ENCODE peak calls at places on chromosomes 16 and 17, in ten cellular contexts. R is astrocyte of the cerebellum, N is tibial nerve, S is GM13976, X is lower leg skin, F is AG09309, Z is AG04449, J is cardiac fibroblast, Q is cardiac muscle cell, O is AG10803. I is an unnamed sample.
A peak's percentile ranks its signal among the peaks of the same experiment; 100 is the strongest.

GRCh38 chr16:73473713-73474112 is 425.8 kb upstream of the ZFHX3 start:
- DNase-seq in S (no peak), J (no peak), Z (no peak), X (no peak), N (no peak), F (no peak), O (no peak), Q (no peak), R (no peak), I (no peak)

GRCh38 chr16:84501077-84501735 is 3.3 kb downstream of the MEAK7 start:
- DNase-seq in X (peak; percentile 46), R (no peak), J (peak; percentile 70), S (no peak), F (no peak), Z (no peak), Q (no peak), N (no peak), O (peak; percentile 50), I (peak; percentile 41)

GRCh38 chr16:21611546-21612384 is 12.4 kb downstream of the METTL9 start:
- DNase-seq in F (no peak), J (no peak), N (no peak), S (no peak), X (no peak), Q (no peak), R (no peak), Z (no peak), O (peak; percentile 37), I (no peak)

GRCh38 chr16:73176577-73177013 is 128.7 kb upstream of the ZFHX3 start:
- DNase-seq in Q (peak; percentile 25), O (peak; percentile 95), Z (peak; percentile 90), R (peak; percentile 22), S (no peak), N (no peak), F (peak; percentile 87), X (no peak), J (peak; percentile 98), I (no peak)

GRCh38 chr17:59607817-59608403 is 11.8 kb upstream of the CLTC start:
- DNase-seq in O (no peak), S (no peak), F (no peak), Z (no peak), X (no peak), R (no peak), J (peak; percentile 35), N (no peak), Q (peak; percentile 19), I (no peak)

GRCh38 chr16:63921737-63922136 is 1200.1 kb downstream of the CDH11 start:
- DNase-seq in Z (no peak), S (no peak), R (no peak), N (no peak), X (no peak), Q (no peak), J (no peak), O (no peak), F (no peak), I (peak; percentile 2)

GRCh38 chr16:68707341-68708152 is 29.5 kb upstream of the CDH1 start:
- DNase-seq in X (peak; percentile 88), O (peak; percentile 9), F (no peak), J (peak; percentile 41), Q (peak; percentile 62), N (no peak), R (no peak), Z (no peak), S (no peak), I (no peak)

GRCh38 chr17:16100737-16101400 is 101.2 kb downstream of the TTC19 start:
- DNase-seq in X (no peak), R (no peak), N (no peak), O (no peak), S (no peak), Q (no peak), J (peak; percentile 38), Z (no peak), F (no peak), I (no peak)

GRCh38 chr17:55547027-55547670 is 35.9 kb upstream of the SMIM36 start:
- DNase-seq in O (peak; percentile 6), S (no peak), F (no peak), Q (no peak), R (no peak), J (no peak), X (no peak), Z (no peak), N (no peak), I (no peak)

GRCh38 chr16:88700636-88701482 is 5.3 kb downstream of the RNF166 start:
- DNase-seq in N (peak; percentile 74), Q (no peak), S (peak; percentile 94), R (peak; percentile 37), O (peak; percentile 59), F (no peak), J (peak; percentile 89), X (peak; percentile 98), Z (peak; percentile 29), I (peak; percentile 47)

DNA sequence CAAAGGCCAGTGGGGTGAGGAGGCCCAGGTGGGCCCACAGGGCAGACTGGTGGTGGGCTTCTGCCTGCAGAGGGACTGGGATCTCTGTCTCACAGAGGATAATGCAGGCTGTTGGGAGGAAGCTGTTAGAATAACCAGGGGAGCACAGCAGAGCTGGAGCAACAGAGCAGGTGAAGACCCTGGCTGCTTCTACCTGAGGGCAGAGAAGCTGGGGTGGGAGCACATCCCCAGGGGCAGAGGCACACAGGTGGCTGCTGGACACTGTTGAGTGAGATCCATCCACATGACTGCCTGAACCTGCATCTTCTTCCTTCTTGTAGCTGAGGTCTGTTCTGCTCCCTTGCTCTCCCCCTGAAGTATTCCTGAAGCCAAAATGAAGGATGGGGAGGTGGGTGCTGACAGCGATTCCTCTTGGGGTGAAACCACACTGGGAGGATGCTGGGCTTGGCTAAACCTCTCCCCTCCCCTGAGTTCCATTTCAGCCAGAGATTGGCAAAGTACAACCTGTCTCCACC is 1725.0 kb downstream of the TP53TG3F start:
- DNase-seq in F (no peak), Z (no peak), N (no peak), J (no peak), R (no peak), X (peak; percentile 61), Q (no peak), O (no peak), S (no peak), I (no peak)
- TF ChIP-seq CTCF in F (no peak), Z (no peak), N (no peak), J (no peak), R (no peak), X (no peak), Q (no peak), O (no peak), S (no peak), I (no peak)

GRCh38 chr17:35617505-35617904 is 30.4 kb downstream of the AP2B1 start:
- DNase-seq in S (no peak), Z (no peak), N (no peak), X (no peak), R (no peak), J (no peak), Q (no peak), F (no peak), O (no peak), I (no peak)

GRCh38 chr17:35614835-35615234 is 27.7 kb downstream of the AP2B1 start:
- DNase-seq in Z (no peak), Q (no peak), O (peak; percentile 23), S (no peak), R (no peak), F (no peak), X (no peak), J (no peak), N (no peak), I (no peak)

GRCh38 chr17:35609831-35610230 is 22.7 kb downstream of the AP2B1 start:
- DNase-seq in Q (no peak), R (no peak), F (no peak), Z (no peak), X (no peak), O (no peak), N (no peak), S (no peak), J (no peak), I (no peak)

GRCh38 chr17:35616506-35616905 is 29.4 kb downstream of the AP2B1 start:
- DNase-seq in Q (no peak), J (no peak), R (no peak), X (no peak), Z (no peak), O (no peak), N (no peak), S (no peak), F (no peak), I (no peak)

DNA sequence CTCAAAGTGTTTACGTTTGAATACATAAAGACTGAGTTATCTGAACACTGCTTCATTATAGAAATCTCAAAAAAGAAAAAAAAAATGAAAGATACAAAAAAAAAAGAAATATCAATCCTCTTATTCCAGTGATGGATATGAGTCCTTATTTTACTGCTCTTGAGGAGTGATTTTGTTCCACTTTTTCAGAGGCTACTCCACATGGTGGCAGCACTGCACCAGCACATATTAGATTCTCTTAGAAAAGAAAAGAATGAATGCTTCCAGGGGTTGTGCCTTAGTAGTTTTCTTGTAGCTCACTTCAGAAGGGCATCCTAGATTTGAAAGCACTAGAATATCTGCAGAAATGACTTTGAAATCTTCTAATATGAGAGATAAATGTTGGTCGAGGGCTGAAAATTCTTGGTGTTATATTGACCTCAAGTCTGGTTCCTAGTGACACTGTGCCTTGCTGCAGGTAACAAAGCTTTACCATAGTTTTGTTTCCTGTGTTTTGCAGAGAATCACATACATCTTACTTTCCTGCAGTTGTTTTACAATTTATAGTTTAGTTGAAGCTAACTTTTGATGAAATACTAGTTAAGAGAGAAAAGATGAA is 25.9 kb downstream of the AP2B1 start:
- DNase-seq in F (no peak), S (peak; percentile 43), N (no peak), Q (peak; percentile 65), O (peak; percentile 51), J (peak; percentile 71), X (no peak), Z (peak; percentile 4), R (peak; percentile 48), I (peak; percentile 15)
- TF ChIP-seq CTCF in F (peak; percentile 72), S (peak; percentile 41), N (peak; percentile 49), Q (peak; percentile 74), O (peak; percentile 76), J (peak; percentile 69), X (no peak), Z (peak; percentile 53), R (peak; percentile 78), I (peak; percentile 67)

GRCh38 chr17:29368926-29369325 is 21.2 kb upstream of the TAOK1 start:
- DNase-seq in S (no peak), Z (no peak), X (peak; percentile 25), N (no peak), F (no peak), J (no peak), R (no peak), Q (peak; percentile 73), O (no peak), I (no peak)

GRCh38 chr17:29368161-29368560 is 22.0 kb upstream of the TAOK1 start:
- DNase-seq in S (no peak), Z (no peak), N (no peak), X (no peak), O (no peak), Q (no peak), R (no peak), F (no peak), J (no peak), I (no peak)

GRCh38 chr17:29364691-29365090 is 25.5 kb upstream of the TAOK1 start:
- DNase-seq in J (no peak), F (no peak), X (peak; percentile 13), N (no peak), Q (no peak), Z (no peak), S (no peak), R (no peak), O (no peak), I (no peak)

GRCh38 chr17:29369831-29370735 is 20.1 kb upstream of the TAOK1 start:
- DNase-seq in J (peak; percentile 90), Z (peak; percentile 38), F (peak; percentile 56), N (no peak), X (peak; percentile 85), O (peak; percentile 79), S (peak; percentile 72), R (peak; percentile 73), Q (peak; percentile 83), I (peak; percentile 69)
- TF ChIP-seq CTCF in J (peak; percentile 67), Z (peak; percentile 79), F (peak; percentile 60), N (peak; percentile 57), X (peak; percentile 55), O (peak; percentile 80), S (peak; percentile 70), R (peak; percentile 64), Q (peak; percentile 62), I (peak; percentile 73)

GRCh38 chr16:71387045-71387871 is 28.7 kb downstream of the CALB2 start:
- DNase-seq in O (no peak), R (no peak), S (no peak), Z (no peak), Q (peak; percentile 15), F (no peak), X (no peak), J (no peak), N (no peak), I (no peak)
- TF ChIP-seq CTCF in O (no peak), R (no peak), S (no peak), Z (no peak), Q (no peak), F (no peak), X (no peak), J (no peak), N (no peak), I (no peak)